ENCODE peak calls at places on chromosome 22, in nine cellular contexts. One of them, this sample, is unnamed.

GRCh38 chr22:33909075-33909458 is 11.2 kb downstream of the LARGE1 start:
- DNase-seq in central memory CD4-positive, alpha-beta T cell: no peak
- DNase-seq in kidney tubule cell: peak
- DNase-seq in AG09309: no peak
- DNase-seq in B cell: no peak
- DNase-seq in stimulated activated CD4-positive, alpha-beta T cell treated with anti-CD3 and anti-CD28 coated beads, Interleukin-2, amount 100 ng/mL, for 48 hours: no peak
- DNase-seq in lung microvascular endothelial cell: no peak
- DNase-seq in CD4-positive, alpha-beta T cell: no peak
- DNase-seq in retinal pigment epithelial cell: peak
- DNase-seq in this sample: no peak

GRCh38 chr22:24410110-24410856 is 17.1 kb upstream of the ADORA2A start:
- DNase-seq in central memory CD4-positive, alpha-beta T cell: no peak
- DNase-seq in kidney tubule cell: peak
- DNase-seq in AG09309: no peak
- DNase-seq in B cell: no peak
- DNase-seq in stimulated activated CD4-positive, alpha-beta T cell treated with anti-CD3 and anti-CD28 coated beads, Interleukin-2, amount 100 ng/mL, for 48 hours: no peak
- DNase-seq in lung microvascular endothelial cell: peak
- DNase-seq in CD4-positive, alpha-beta T cell: no peak
- DNase-seq in retinal pigment epithelial cell: no peak
- DNase-seq in this sample: no peak

GRCh38 chr22:43150731-43151206 is 590 bp upstream of the TSPO start:
- DNase-seq in central memory CD4-positive, alpha-beta T cell: no peak
- DNase-seq in kidney tubule cell: no peak
- DNase-seq in AG09309: no peak
- DNase-seq in B cell: no peak
- DNase-seq in stimulated activated CD4-positive, alpha-beta T cell treated with anti-CD3 and anti-CD28 coated beads, Interleukin-2, amount 100 ng/mL, for 48 hours: no peak
- DNase-seq in lung microvascular endothelial cell: no peak
- DNase-seq in CD4-positive, alpha-beta T cell: no peak
- DNase-seq in retinal pigment epithelial cell: no peak
- DNase-seq in this sample: no peak

GRCh38 chr22:45969414-45969799 is 7.6 kb downstream of the WNT7B start:
- DNase-seq in central memory CD4-positive, alpha-beta T cell: no peak
- DNase-seq in kidney tubule cell: no peak
- DNase-seq in AG09309: no peak
- DNase-seq in B cell: peak
- DNase-seq in stimulated activated CD4-positive, alpha-beta T cell treated with anti-CD3 and anti-CD28 coated beads, Interleukin-2, amount 100 ng/mL, for 48 hours: no peak
- DNase-seq in lung microvascular endothelial cell: no peak
- DNase-seq in CD4-positive, alpha-beta T cell: no peak
- DNase-seq in retinal pigment epithelial cell: no peak
- DNase-seq in this sample: no peak

GRCh38 chr22:47192106-47192650 is 429.7 kb downstream of the TBC1D22A start:
- DNase-seq in central memory CD4-positive, alpha-beta T cell: no peak
- DNase-seq in kidney tubule cell: no peak
- DNase-seq in AG09309: no peak
- DNase-seq in B cell: no peak
- DNase-seq in stimulated activated CD4-positive, alpha-beta T cell treated with anti-CD3 and anti-CD28 coated beads, Interleukin-2, amount 100 ng/mL, for 48 hours: no peak
- DNase-seq in lung microvascular endothelial cell: no peak
- DNase-seq in CD4-positive, alpha-beta T cell: no peak
- DNase-seq in retinal pigment epithelial cell: no peak
- DNase-seq in this sample: peak

GRCh38 chr22:42236848-42237247 is 33.6 kb downstream of the TCF20 start:
- DNase-seq in central memory CD4-positive, alpha-beta T cell: no peak
- DNase-seq in kidney tubule cell: no peak
- DNase-seq in AG09309: no peak
- DNase-seq in B cell: no peak
- DNase-seq in stimulated activated CD4-positive, alpha-beta T cell treated with anti-CD3 and anti-CD28 coated beads, Interleukin-2, amount 100 ng/mL, for 48 hours: no peak
- DNase-seq in lung microvascular endothelial cell: no peak
- DNase-seq in CD4-positive, alpha-beta T cell: no peak
- DNase-seq in retinal pigment epithelial cell: no peak
- DNase-seq in this sample: no peak

GRCh38 chr22:47818496-47818895 is 1056.0 kb downstream of the TBC1D22A start:
- DNase-seq in central memory CD4-positive, alpha-beta T cell: no peak
- DNase-seq in kidney tubule cell: no peak
- DNase-seq in AG09309: no peak
- DNase-seq in B cell: no peak
- DNase-seq in stimulated activated CD4-positive, alpha-beta T cell treated with anti-CD3 and anti-CD28 coated beads, Interleukin-2, amount 100 ng/mL, for 48 hours: no peak
- DNase-seq in lung microvascular endothelial cell: no peak
- DNase-seq in CD4-positive, alpha-beta T cell: no peak
- DNase-seq in retinal pigment epithelial cell: no peak
- DNase-seq in this sample: no peak

GRCh38 chr22:44461614-44462013 is 36.4 kb downstream of the RTL6 start:
- DNase-seq in central memory CD4-positive, alpha-beta T cell: no peak
- DNase-seq in kidney tubule cell: no peak
- DNase-seq in AG09309: no peak
- DNase-seq in B cell: no peak
- DNase-seq in stimulated activated CD4-positive, alpha-beta T cell treated with anti-CD3 and anti-CD28 coated beads, Interleukin-2, amount 100 ng/mL, for 48 hours: no peak
- DNase-seq in lung microvascular endothelial cell: no peak
- DNase-seq in CD4-positive, alpha-beta T cell: no peak
- DNase-seq in retinal pigment epithelial cell: no peak
- DNase-seq in this sample: no peak

GRCh38 chr22:19446603-19447387 is 716 bp downstream of the C22orf39 start:
- DNase-seq in central memory CD4-positive, alpha-beta T cell: no peak
- DNase-seq in kidney tubule cell: peak
- DNase-seq in AG09309: no peak
- DNase-seq in B cell: no peak
- DNase-seq in stimulated activated CD4-positive, alpha-beta T cell treated with anti-CD3 and anti-CD28 coated beads, Interleukin-2, amount 100 ng/mL, for 48 hours: no peak
- DNase-seq in lung microvascular endothelial cell: peak
- DNase-seq in CD4-positive, alpha-beta T cell: no peak
- DNase-seq in retinal pigment epithelial cell: no peak
- DNase-seq in this sample: no peak

GRCh38 chr22:45319319-45319675 is 9.6 kb downstream of the FAM118A start:
- DNase-seq in central memory CD4-positive, alpha-beta T cell: no peak
- DNase-seq in kidney tubule cell: no peak
- DNase-seq in AG09309: peak
- DNase-seq in B cell: no peak
- DNase-seq in stimulated activated CD4-positive, alpha-beta T cell treated with anti-CD3 and anti-CD28 coated beads, Interleukin-2, amount 100 ng/mL, for 48 hours: no peak
- DNase-seq in lung microvascular endothelial cell: no peak
- DNase-seq in CD4-positive, alpha-beta T cell: no peak
- DNase-seq in retinal pigment epithelial cell: no peak
- DNase-seq in this sample: no peak

GRCh38 chr22:25153961-25154685 is 45.5 kb upstream of the CRYBB3 start:
- DNase-seq in central memory CD4-positive, alpha-beta T cell: no peak
- DNase-seq in kidney tubule cell: peak
- DNase-seq in AG09309: no peak
- DNase-seq in B cell: no peak
- DNase-seq in stimulated activated CD4-positive, alpha-beta T cell treated with anti-CD3 and anti-CD28 coated beads, Interleukin-2, amount 100 ng/mL, for 48 hours: no peak
- DNase-seq in lung microvascular endothelial cell: peak
- DNase-seq in CD4-positive, alpha-beta T cell: no peak
- DNase-seq in retinal pigment epithelial cell: peak
- DNase-seq in this sample: no peak

GRCh38 chr22:40757071-40757470 is 62.1 kb downstream of the SLC25A17 start:
- DNase-seq in central memory CD4-positive, alpha-beta T cell: no peak
- DNase-seq in kidney tubule cell: peak
- DNase-seq in AG09309: no peak
- DNase-seq in B cell: no peak
- DNase-seq in stimulated activated CD4-positive, alpha-beta T cell treated with anti-CD3 and anti-CD28 coated beads, Interleukin-2, amount 100 ng/mL, for 48 hours: no peak
- DNase-seq in lung microvascular endothelial cell: no peak
- DNase-seq in CD4-positive, alpha-beta T cell: no peak
- DNase-seq in retinal pigment epithelial cell: no peak
- DNase-seq in this sample: peak

GRCh38 chr22:20517422-20517821 is 10.0 kb downstream of the MED15 start:
- DNase-seq in central memory CD4-positive, alpha-beta T cell: no peak
- DNase-seq in kidney tubule cell: peak
- DNase-seq in AG09309: no peak
- DNase-seq in B cell: no peak
- DNase-seq in stimulated activated CD4-positive, alpha-beta T cell treated with anti-CD3 and anti-CD28 coated beads, Interleukin-2, amount 100 ng/mL, for 48 hours: no peak
- DNase-seq in lung microvascular endothelial cell: peak
- DNase-seq in CD4-positive, alpha-beta T cell: no peak
- DNase-seq in retinal pigment epithelial cell: no peak
- DNase-seq in this sample: no peak